ENCODE peak calls at places on chromosome 4, in five cellular contexts. A is epithelial cell of esophagus, N is GM12865, E is endodermal cell, Z is left lung. O is an unnamed sample.

GRCh38 chr4:81069706-81070331 is 39.3 kb downstream of the BMP3 start:
- DNase-seq in A (peak), N (peak), E (peak), Z (peak), O (peak)

GRCh38 chr4:84837751-84838150 is 128.7 kb downstream of the WDFY3 start:
- DNase-seq in A (peak), N (no peak), E (no peak), Z (no peak), O (no peak)

GRCh38 chr4:38318737-38319455 is 345.1 kb upstream of the KLF3 start:
- DNase-seq in A (peak), N (peak), E (peak), Z (peak), O (peak)

GRCh38 chr4:17060230-17060629 is 161.8 kb upstream of the LDB2 start:
- DNase-seq in A (peak), N (no peak), E (no peak), Z (no peak), O (no peak)

GRCh38 chr4:141432000-141432712 is 204.2 kb upstream of the IL15 start:
- DNase-seq in A (no peak), N (no peak), E (no peak), Z (no peak), O (peak)

GRCh38 chr4:153513596-153513995 is 47.4 kb downstream of the TMEM131L start:
- DNase-seq in A (no peak), N (no peak), E (no peak), Z (no peak), O (no peak)

GRCh38 chr4:186039697-186040096 is 29.3 kb upstream of the TLR3 start:
- DNase-seq in A (peak), N (no peak), E (no peak), Z (peak), O (no peak)

GRCh38 chr4:106690487-106690886 is 321.9 kb upstream of the GIMD1 start:
- DNase-seq in A (peak), N (no peak), E (no peak), Z (no peak), O (no peak)

GRCh38 chr4:56655627-56656345 is 25.3 kb downstream of the HOPX start:
- DNase-seq in A (peak), N (no peak), E (no peak), Z (no peak), O (no peak)

GRCh38 chr4:83361416-83362196 is 27.0 kb upstream of the HPSE start:
- DNase-seq in A (no peak), N (no peak), E (peak), Z (no peak), O (no peak)

GRCh38 chr4:83360018-83360417 is 25.4 kb upstream of the HPSE start:
- DNase-seq in A (no peak), N (no peak), E (no peak), Z (no peak), O (no peak)

GRCh38 chr4:83358410-83358809 is 23.8 kb upstream of the HPSE start:
- DNase-seq in A (peak), N (no peak), E (no peak), Z (no peak), O (peak)

GRCh38 chr4:83364312-83364711 is 29.7 kb upstream of the HPSE start:
- DNase-seq in A (peak), N (no peak), E (no peak), Z (no peak), O (no peak)

DNA sequence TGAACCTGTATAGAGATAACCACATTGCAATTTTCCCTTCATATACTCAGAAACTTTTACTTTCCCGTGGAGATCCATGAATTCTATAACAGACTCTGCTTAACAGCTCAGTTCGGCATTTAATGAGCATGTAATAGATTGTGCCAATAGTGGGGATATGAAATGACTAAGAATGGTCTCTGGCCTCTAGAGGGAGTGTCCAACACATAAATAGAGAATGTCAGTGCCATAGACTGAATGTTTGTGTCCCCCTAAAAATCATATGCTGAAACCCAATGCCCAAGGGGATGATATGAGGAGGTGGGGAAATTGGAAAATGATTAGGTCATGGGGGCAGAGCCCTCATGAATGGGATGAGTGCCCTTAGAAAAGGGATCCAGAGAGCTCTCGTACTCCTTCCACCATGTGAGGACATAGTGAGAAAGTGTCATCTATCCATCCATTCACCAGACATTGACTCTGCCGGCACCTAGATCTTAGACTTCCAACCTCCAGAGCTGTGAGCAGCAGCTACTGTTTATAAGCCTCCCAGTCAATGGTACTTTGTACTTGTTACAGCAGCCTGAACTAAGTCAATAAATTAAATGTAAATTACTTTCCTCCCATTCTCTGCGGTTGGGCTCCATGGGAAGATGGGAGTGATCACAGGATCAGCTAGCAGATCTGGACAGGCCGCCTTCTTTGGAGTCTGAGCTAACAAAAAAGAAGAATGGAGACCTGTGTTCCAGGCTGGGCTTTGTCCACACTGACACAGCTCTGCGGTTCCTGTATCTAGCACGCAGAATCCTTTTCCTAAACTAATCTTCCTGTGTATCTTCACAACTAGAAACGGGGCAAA is 28.1 kb upstream of the HPSE start:
- DNase-seq in A (peak), N (peak), E (no peak), Z (no peak), O (peak)
- TF ChIP-seq CTCF in A (peak), N (peak), E (peak), Z (no peak), O (peak)

GRCh38 chr4:83114576-83114975 is at the start of gene PLAC8:
- DNase-seq in A (peak), N (peak), E (no peak), Z (no peak), O (no peak)
- H3K4me3 ChIP-seq in A (peak), N (peak), E (peak), Z (peak), O (no peak)

GRCh38 chr4:139770361-139770760 is 104.7 kb downstream of the MGST2 start:
- DNase-seq in A (no peak), N (no peak), E (no peak), Z (no peak), O (no peak)

GRCh38 chr4:139768366-139768765 is 102.7 kb downstream of the MGST2 start:
- DNase-seq in A (no peak), N (no peak), E (no peak), Z (no peak), O (no peak)

GRCh38 chr4:139769355-139769754 is 103.7 kb downstream of the MGST2 start:
- DNase-seq in A (no peak), N (no peak), E (no peak), Z (no peak), O (no peak)

GRCh38 chr4:139767585-139767984 is 102.0 kb downstream of the MGST2 start:
- DNase-seq in A (no peak), N (no peak), E (no peak), Z (no peak), O (no peak)

GRCh38 chr4:139768913-139769312 is 103.3 kb downstream of the MGST2 start:
- DNase-seq in A (peak), N (peak), E (peak), Z (no peak), O (no peak)
- TF ChIP-seq CTCF in A (peak), N (peak), E (peak), Z (no peak), O (no peak)

GRCh38 chr4:113293673-113294072 is 244.2 kb downstream of the ANK2 start:
- DNase-seq in A (no peak), N (no peak), E (no peak), Z (no peak), O (no peak)

GRCh38 chr4:113292371-113293042 is 243.1 kb downstream of the ANK2 start:
- DNase-seq in A (no peak), N (no peak), E (peak), Z (peak), O (peak)

GRCh38 chr4:113294910-113295309 is 245.5 kb downstream of the ANK2 start:
- DNase-seq in A (no peak), N (no peak), E (no peak), Z (no peak), O (no peak)

GRCh38 chr4:113290666-113291065 is 241.2 kb downstream of the ANK2 start:
- DNase-seq in A (no peak), N (no peak), E (no peak), Z (no peak), O (no peak)

GRCh38 chr4:113293043-113293560 is 243.6 kb downstream of the ANK2 start:
- DNase-seq in A (no peak), N (no peak), E (no peak), Z (peak), O (no peak)
- H3K4me3 ChIP-seq in A (no peak), N (no peak), E (no peak), Z (peak), O (peak)

GRCh38 chr4:121653986-121654385 is 42.8 kb downstream of the ANXA5 start:
- DNase-seq in A (no peak), N (no peak), E (no peak), Z (no peak), O (no peak)

GRCh38 chr4:121658125-121658524 is 38.7 kb downstream of the ANXA5 start:
- DNase-seq in A (peak), N (no peak), E (no peak), Z (no peak), O (no peak)

GRCh38 chr4:121654738-121655137 is 42.0 kb downstream of the ANXA5 start:
- DNase-seq in A (no peak), N (peak), E (no peak), Z (no peak), O (no peak)

GRCh38 chr4:121655320-121656268 is 41.2 kb downstream of the ANXA5 start:
- DNase-seq in A (no peak), N (no peak), E (no peak), Z (no peak), O (no peak)

GRCh38 chr4:121656269-121656641 is 40.5 kb downstream of the ANXA5 start:
- DNase-seq in A (peak), N (peak), E (peak), Z (peak), O (peak)
- TF ChIP-seq CTCF in A (peak), N (peak), E (peak), Z (peak), O (peak)

GRCh38 chr4:80069108-80069836 is 3.8 kb downstream of the ANTXR2 start:
- DNase-seq in A (no peak), N (no peak), E (no peak), Z (no peak), O (no peak)
- H3K4me3 ChIP-seq in A (no peak), N (no peak), E (no peak), Z (no peak), O (no peak)

GRCh38 chr4:170849969-170850368 is 760.2 kb upstream of the AADAT start:
- DNase-seq in A (peak), N (peak), E (no peak), Z (no peak), O (no peak)

GRCh38 chr4:170854097-170854496 is 764.3 kb upstream of the AADAT start:
- DNase-seq in A (no peak), N (no peak), E (no peak), Z (no peak), O (no peak)

DNA sequence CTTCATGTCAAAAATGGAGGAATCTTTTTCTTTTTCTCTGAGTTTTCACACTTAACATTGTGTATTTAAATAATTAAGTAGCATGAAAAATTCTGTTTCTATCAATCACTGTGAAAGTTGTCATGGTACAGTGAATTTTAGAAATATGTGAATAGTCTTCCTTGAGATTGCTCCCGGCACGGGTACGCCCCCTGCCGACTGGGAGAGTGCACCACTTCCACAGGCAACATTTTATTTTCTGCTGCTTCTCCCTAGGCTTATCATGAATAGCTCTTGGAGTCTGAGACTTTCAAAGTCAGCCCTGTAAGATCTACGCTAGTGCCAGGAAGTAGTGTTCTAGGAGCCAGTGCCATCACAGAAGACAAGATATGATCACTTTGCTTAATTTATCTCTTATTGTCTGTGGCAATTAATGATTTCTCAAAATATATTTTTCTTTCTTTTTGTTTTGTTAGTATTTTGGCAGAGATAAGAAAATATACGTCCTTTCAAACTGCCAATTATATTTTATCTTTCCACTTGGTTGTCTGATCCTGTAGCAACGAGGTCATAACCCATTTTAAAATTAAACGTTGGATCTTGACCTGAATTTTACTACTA is 763.8 kb upstream of the AADAT start:
- DNase-seq in A (peak), N (peak), E (peak), Z (peak), O (peak)
- TF ChIP-seq CTCF in A (peak), N (peak), E (peak), Z (peak), O (peak)

GRCh38 chr4:6298035-6298434 is 28.4 kb downstream of the WFS1 start:
- DNase-seq in A (no peak), N (no peak), E (no peak), Z (no peak), O (no peak)

GRCh38 chr4:6300359-6300758 is 30.7 kb downstream of the WFS1 start:
- DNase-seq in A (no peak), N (no peak), E (no peak), Z (no peak), O (no peak)

GRCh38 chr4:6301051-6301731 is 31.5 kb downstream of the WFS1 start:
- DNase-seq in A (no peak), N (no peak), E (no peak), Z (no peak), O (no peak)

GRCh38 chr4:6298852-6299251 is 29.2 kb downstream of the WFS1 start:
- DNase-seq in A (no peak), N (no peak), E (no peak), Z (no peak), O (no peak)

GRCh38 chr4:6299875-6300274 is 30.2 kb downstream of the WFS1 start:
- DNase-seq in A (no peak), N (no peak), E (no peak), Z (no peak), O (no peak)
- H3K4me3 ChIP-seq in A (no peak), N (no peak), E (no peak), Z (no peak), O (no peak)

GRCh38 chr4:183157215-183157614 is 58.2 kb downstream of the WWC2 start:
- DNase-seq in A (no peak), N (no peak), E (no peak), Z (no peak), O (no peak)
- TF ChIP-seq CTCF in A (no peak), N (no peak), E (peak), Z (no peak), O (no peak)

GRCh38 chr4:41611881-41612871 is 74.2 kb downstream of the LIMCH1 start:
- DNase-seq in A (peak), N (no peak), E (peak), Z (peak), O (peak)
- H3K4me3 ChIP-seq in A (no peak), N (no peak), E (no peak), Z (no peak), O (peak)